ENCODE peak calls at places on chromosomes 3 and 15, in six cellular contexts. H, W, Z, G, I and U are unnamed samples.
A peak's percentile ranks its signal among the peaks of the same experiment; 100 is the strongest.

GRCh38 chr15:74245342-74245931 is 9.3 kb downstream of the CCDC33 start:
- DNase-seq in H (peak; percentile 94), W (no peak), Z (no peak), G (no peak), I (no peak), U (no peak)

GRCh38 chr3:31493187-31493586 is 39.5 kb upstream of the STT3B start:
- DNase-seq in H (no peak), W (no peak), Z (no peak), G (no peak), I (no peak), U (no peak)

GRCh38 chr15:92616621-92617179 is 38.9 kb downstream of the FAM174B start:
- DNase-seq in H (no peak), W (no peak), Z (peak; percentile 47), G (no peak), I (no peak), U (no peak)

GRCh38 chr3:130548356-130548755 is 31.4 kb downstream of the COL6A6 start:
- DNase-seq in H (peak; percentile 42), W (no peak), Z (no peak), G (no peak), I (no peak), U (no peak)

GRCh38 chr3:136699271-136699828 is 52.8 kb downstream of the STAG1 start:
- DNase-seq in H (no peak), W (no peak), Z (peak; percentile 21), G (no peak), I (no peak), U (no peak)

GRCh38 chr15:76905855-76906254 is 715 bp upstream of the SCAPER start:
- DNase-seq in H (peak; percentile 37), W (no peak), Z (no peak), G (no peak), I (no peak), U (no peak)

GRCh38 chr3:66076861-66077495 is 38.3 kb upstream of the MAGI1 start:
- DNase-seq in H (peak; percentile 78), W (no peak), Z (peak; percentile 47), G (no peak), I (no peak), U (no peak)

GRCh38 chr15:91887321-91887720 is 33.8 kb downstream of the SLCO3A1 start:
- DNase-seq in H (no peak), W (no peak), Z (no peak), G (peak; percentile 55), I (no peak), U (no peak)

GRCh38 chr3:169863458-169863899 is 6.3 kb downstream of the LRRC31 start:
- DNase-seq in H (peak; percentile 64), W (peak; percentile 83), Z (peak; percentile 57), G (peak; percentile 33), I (peak; percentile 51), U (peak; percentile 24)

GRCh38 chr3:96192951-96193350 is 621.4 kb upstream of the EPHA6 start:
- DNase-seq in H (no peak), W (no peak), Z (no peak), G (no peak), I (no peak), U (no peak)

GRCh38 chr15:71940004-71940588 is 129.7 kb downstream of the NR2E3 start:
- DNase-seq in H (no peak), W (no peak), Z (peak; percentile 7), G (no peak), I (no peak), U (no peak)

GRCh38 chr15:74384566-74385441 is 17.4 kb upstream of the CYP11A1 start:
- DNase-seq in H (no peak), W (peak; percentile 90), Z (peak; percentile 82), G (no peak), I (peak; percentile 88), U (no peak)

GRCh38 chr3:124529826-124530571 is 200.3 kb upstream of the UMPS start:
- DNase-seq in H (no peak), W (no peak), Z (peak; percentile 52), G (no peak), I (no peak), U (no peak)

GRCh38 chr3:186826316-186826977 is 16.1 kb upstream of the ADIPOQ start:
- DNase-seq in H (peak; percentile 47), W (peak; percentile 34), Z (no peak), G (no peak), I (no peak), U (no peak)

GRCh38 chr3:144552642-144553041 is 581.0 kb downstream of the DIPK2A start:
- DNase-seq in H (no peak), W (no peak), Z (no peak), G (no peak), I (no peak), U (no peak)

GRCh38 chr3:159726231-159726964 is 262.2 kb upstream of the IL12A start:
- DNase-seq in H (no peak), W (no peak), Z (peak; percentile 83), G (no peak), I (no peak), U (no peak)

GRCh38 chr15:79349526-79349925 is 38.6 kb downstream of the TMED3 start:
- DNase-seq in H (peak; percentile 33), W (no peak), Z (no peak), G (no peak), I (no peak), U (no peak)

GRCh38 chr3:9122732-9123364 is 126.6 kb downstream of the SRGAP3 start:
- DNase-seq in H (no peak), W (no peak), Z (peak; percentile 39), G (no peak), I (no peak), U (no peak)

GRCh38 chr3:57004154-57004730 is 56.2 kb upstream of the SPATA12 start:
- DNase-seq in H (peak; percentile 51), W (no peak), Z (no peak), G (no peak), I (no peak), U (no peak)

GRCh38 chr15:90871097-90871715 is 2.8 kb downstream of the FURIN start:
- DNase-seq in H (peak; percentile 79), W (peak; percentile 60), Z (peak; percentile 38), G (peak; percentile 42), I (peak; percentile 65), U (peak; percentile 40)

GRCh38 chr15:56718560-56718959 is 14.7 kb downstream of the ZNF280D start:
- DNase-seq in H (no peak), W (no peak), Z (no peak), G (no peak), I (no peak), U (no peak)

GRCh38 chr15:78875107-78875914 is 2.6 kb downstream of the MORF4L1 start:
- DNase-seq in H (no peak), W (no peak), Z (no peak), G (no peak), I (no peak), U (no peak)

GRCh38 chr3:188348445-188349244 is 194.7 kb downstream of the LPP start:
- DNase-seq in H (no peak), W (no peak), Z (peak; percentile 97), G (peak; percentile 84), I (no peak), U (no peak)

GRCh38 chr3:52331091-52331490 is 15.0 kb downstream of the DNAH1 start:
- DNase-seq in H (no peak), W (no peak), Z (no peak), G (no peak), I (no peak), U (no peak)

GRCh38 chr3:140540262-140540661 is 137.6 kb upstream of the TRIM42 start:
- DNase-seq in H (no peak), W (no peak), Z (no peak), G (no peak), I (no peak), U (no peak)

GRCh38 chr3:174442317-174442682 is 416.8 kb upstream of the NAALADL2 start:
- DNase-seq in H (no peak), W (no peak), Z (peak; percentile 47), G (no peak), I (no peak), U (no peak)

GRCh38 chr3:174441588-174442316 is 417.4 kb upstream of the NAALADL2 start:
- DNase-seq in H (no peak), W (no peak), Z (peak; percentile 27), G (no peak), I (no peak), U (no peak)

GRCh38 chr3:174440350-174440716 is 418.8 kb upstream of the NAALADL2 start:
- DNase-seq in H (no peak), W (no peak), Z (peak; percentile 71), G (no peak), I (no peak), U (no peak)

GRCh38 chr3:174439621-174440349 is 419.3 kb upstream of the NAALADL2 start:
- DNase-seq in H (no peak), W (no peak), Z (peak; percentile 99), G (no peak), I (no peak), U (no peak)

GRCh38 chr3:174440741-174441587 is 418.2 kb upstream of the NAALADL2 start:
- DNase-seq in H (peak; percentile 85), W (peak; percentile 29), Z (peak; percentile 89), G (peak; percentile 83), I (peak; percentile 66), U (peak; percentile 29)
- TF ChIP-seq CTCF in H (peak; percentile 23), W (no peak), Z (no peak), G (no peak), I (peak; percentile 21), U (no peak)

DNA sequence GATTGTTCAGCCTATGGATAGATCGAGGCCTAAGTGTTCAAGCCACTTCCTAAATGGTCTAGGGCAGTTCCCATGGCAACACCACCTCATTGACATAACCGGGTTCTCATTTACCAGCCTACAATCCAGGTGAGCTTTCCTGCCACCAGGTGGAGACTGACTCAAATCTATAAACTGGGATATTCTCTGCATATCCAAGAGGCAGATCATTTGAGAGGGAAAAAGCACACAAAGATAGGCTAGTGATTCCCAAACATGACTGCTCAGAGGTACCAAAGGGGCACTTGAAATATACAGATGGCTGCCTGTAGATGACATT is 141.3 kb upstream of the PROK2 start:
- DNase-seq in H (peak; percentile 45), W (peak; percentile 40), Z (peak; percentile 12), G (no peak), I (peak; percentile 45), U (no peak)
- TF ChIP-seq CTCF in H (peak; percentile 22), W (peak; percentile 41), Z (peak; percentile 20), G (peak; percentile 33), I (peak; percentile 43), U (no peak)

DNA sequence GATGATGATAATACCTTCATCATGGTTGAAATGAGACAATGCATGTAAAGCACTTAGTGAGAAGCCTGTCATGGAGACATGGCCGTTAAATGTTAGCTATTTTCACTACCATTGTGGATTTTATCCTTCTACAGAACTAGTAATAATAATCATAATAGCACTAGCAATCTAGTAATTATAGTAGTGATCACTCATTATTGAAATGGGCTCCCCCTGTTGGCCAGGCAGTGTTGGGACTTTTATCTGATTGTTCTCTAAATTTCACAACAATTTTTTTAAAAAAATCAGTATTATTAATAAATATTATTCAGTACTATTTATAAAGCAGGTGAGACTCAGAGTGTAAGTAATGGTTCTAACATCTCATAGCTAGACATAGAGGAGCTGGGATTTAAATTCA is 396.3 kb downstream of the IL5RA start:
- DNase-seq in H (no peak), W (no peak), Z (no peak), G (no peak), I (no peak), U (no peak)
- TF ChIP-seq CTCF in H (no peak), W (peak; percentile 19), Z (peak; percentile 37), G (peak; percentile 34), I (peak; percentile 37), U (no peak)

DNA sequence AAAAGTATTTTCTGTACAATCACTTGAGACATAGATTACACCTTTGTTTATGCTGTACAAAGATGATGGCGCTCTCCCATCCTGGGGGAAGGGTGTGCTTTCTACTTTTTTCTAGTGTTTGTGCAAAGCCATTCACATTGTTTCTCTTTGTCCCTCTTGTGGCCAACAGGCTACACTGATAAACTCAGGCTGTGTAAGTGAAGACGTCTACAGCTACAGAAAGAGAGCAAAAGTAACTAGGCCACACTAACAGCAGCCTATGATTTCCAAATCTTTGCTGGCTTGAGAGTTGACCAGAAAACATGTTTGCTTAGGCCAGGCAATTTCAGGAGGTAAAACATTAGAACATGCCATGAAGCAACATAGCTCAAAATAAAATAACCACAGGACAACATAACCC is 75.1 kb downstream of the FOXB1 start:
- DNase-seq in H (no peak), W (no peak), Z (no peak), G (no peak), I (no peak), U (no peak)
- TF ChIP-seq CTCF in H (peak; percentile 33), W (no peak), Z (peak; percentile 48), G (no peak), I (peak; percentile 25), U (no peak)